ENCODE peak calls at places on chromosome 5, in four cellular contexts. P is mesothelial cell of epicardium, D is IMR-90, G is GM19239. T is an unnamed sample.

GRCh38 chr5:99900302-99900811 is 634.8 kb upstream of the FAM174A start:
- DNase-seq in P (no peak), D (no peak), G (no peak), T (no peak)

GRCh38 chr5:24644757-24645156 is at the start of gene CDH10:
- DNase-seq in P (peak), D (no peak), G (no peak), T (peak)

GRCh38 chr5:116137544-116138378 is 52.9 kb downstream of the COMMD10 start:
- DNase-seq in P (no peak), D (peak), G (no peak), T (peak)

GRCh38 chr5:7856855-7857254 is 5.9 kb upstream of the CFAP90 start:
- DNase-seq in P (no peak), D (peak), G (no peak), T (peak)

GRCh38 chr5:147169399-147169798 is 65.4 kb upstream of the STK32A start:
- DNase-seq in P (no peak), D (peak), G (no peak), T (peak)

GRCh38 chr5:34598177-34598794 is 57.8 kb upstream of the RAI14 start:
- DNase-seq in P (no peak), D (peak), G (no peak), T (peak)

GRCh38 chr5:107985144-107985543 is 314.4 kb upstream of the EFNA5 start:
- DNase-seq in P (no peak), D (no peak), G (no peak), T (peak)

GRCh38 chr5:169803077-169803981 is 166.3 kb downstream of the DOCK2 start:
- DNase-seq in P (no peak), D (peak), G (no peak), T (peak)

GRCh38 chr5:149387982-149388381 is 8.9 kb upstream of the IL17B start:
- DNase-seq in P (no peak), D (peak), G (no peak), T (peak)

GRCh38 chr5:93454896-93455295 is 126.1 kb downstream of the NR2F1-AS1 start:
- DNase-seq in P (no peak), D (no peak), G (no peak), T (no peak)

GRCh38 chr5:132423443-132423898 is 54.0 kb downstream of the SLC22A5 start:
- DNase-seq in P (no peak), D (no peak), G (no peak), T (no peak)

GRCh38 chr5:72156921-72157320 is 49.6 kb downstream of the MAP1B start:
- DNase-seq in P (no peak), D (peak), G (no peak), T (peak)

GRCh38 chr5:10262121-10262774 is 12.2 kb downstream of the CCT5 start:
- DNase-seq in P (no peak), D (no peak), G (no peak), T (no peak)

GRCh38 chr5:96615223-96615622 is 47.0 kb upstream of the CAST start:
- DNase-seq in P (no peak), D (peak), G (no peak), T (no peak)

GRCh38 chr5:65721050-65721774 is 697 bp downstream of the SGTB start:
- DNase-seq in P (peak), D (peak), G (no peak), T (peak)

GRCh38 chr5:1883925-1884637 is 1.4 kb upstream of the IRX4 start:
- DNase-seq in P (no peak), D (no peak), G (no peak), T (no peak)